ENCODE peak calls at places on chromosomes 13 and 19, in nine cellular contexts. O, A, P, L, X, T, W, I and Y are unnamed samples. For H3K27me3 and H3K4me1, the result is how much of the 10 kb centered on the place peaks cover.

GRCh38 chr19:50565984-50566903 is 2.0 kb downstream of the LRRC4B start:
- DNase-seq in O (no peak), A (no peak), P (no peak), L (no peak), X (no peak), T (no peak), W (no peak), I (no peak), Y (no peak)

GRCh38 chr13:109734002-109734785 is 52.2 kb downstream of the IRS2 start:
- DNase-seq in O (no peak), A (no peak), P (no peak), L (no peak), X (no peak), T (peak), W (no peak), I (no peak), Y (no peak)

GRCh38 chr13:107650081-107650701 is 565.1 kb downstream of the LIG4 start:
- DNase-seq in O (peak), A (peak), P (peak), L (peak), X (no peak), T (peak), W (peak), I (peak), Y (peak)

GRCh38 chr13:94309997-94310842 is 169.3 kb downstream of the DCT start:
- DNase-seq in O (no peak), A (no peak), P (no peak), L (no peak), X (no peak), T (no peak), W (peak), I (no peak), Y (no peak)

GRCh38 chr13:37348916-37349653 is 243.6 kb upstream of the CSNK1A1L start:
- DNase-seq in O (no peak), A (no peak), P (no peak), L (no peak), X (no peak), T (no peak), W (no peak), I (no peak), Y (no peak)

GRCh38 chr19:17436094-17436873 is 12.2 kb downstream of the TMEM221 start:
- DNase-seq in O (no peak), A (no peak), P (no peak), L (no peak), X (no peak), T (no peak), W (no peak), I (no peak), Y (no peak)

GRCh38 chr19:45999653-46000121 is 4.4 kb downstream of the CCDC61 start:
- DNase-seq in O (no peak), A (peak), P (no peak), L (peak), X (no peak), T (no peak), W (no peak), I (peak), Y (no peak)

GRCh38 chr19:35911790-35912189 is 3.7 kb upstream of the TYROBP start:
- DNase-seq in O (no peak), A (no peak), P (no peak), L (no peak), X (no peak), T (no peak), W (peak), I (no peak), Y (no peak)

GRCh38 chr13:69676286-69676685 is 431.3 kb upstream of the ATXN8OS start:
- DNase-seq in O (no peak), A (no peak), P (no peak), L (no peak), X (no peak), T (no peak), W (no peak), I (no peak), Y (no peak)

GRCh38 chr19:49890349-49891311 is 6.1 kb downstream of the IL4I1 start:
- DNase-seq in O (no peak), A (peak), P (peak), L (peak), X (no peak), T (peak), W (peak), I (no peak), Y (no peak)

GRCh38 chr13:69292789-69293425 is 814.7 kb upstream of the ATXN8OS start:
- DNase-seq in O (no peak), A (no peak), P (no peak), L (no peak), X (no peak), T (no peak), W (no peak), I (no peak), Y (no peak)

GRCh38 chr13:109785892-109786450 is 412 bp downstream of the IRS2 start:
- DNase-seq in O (peak), A (peak), P (no peak), L (no peak), X (no peak), T (no peak), W (no peak), I (no peak), Y (no peak)

GRCh38 chr13:97005631-97006262 is 11.5 kb upstream of the OXGR1 start:
- DNase-seq in O (no peak), A (no peak), P (no peak), L (no peak), X (no peak), T (peak), W (peak), I (no peak), Y (no peak)

GRCh38 chr19:46955114-46955812 is 64.4 kb upstream of the NPAS1 start:
- DNase-seq in O (no peak), A (no peak), P (no peak), L (no peak), X (no peak), T (no peak), W (no peak), I (no peak), Y (no peak)

GRCh38 chr13:106083620-106084350 is 451.7 kb downstream of the EFNB2 start:
- DNase-seq in O (no peak), A (peak), P (peak), L (no peak), X (no peak), T (no peak), W (peak), I (no peak), Y (no peak)

GRCh38 chr19:10566658-10567410 is 1.0 kb upstream of the KRI1 start:
- DNase-seq in O (no peak), A (no peak), P (no peak), L (peak), X (no peak), T (no peak), W (no peak), I (peak), Y (no peak)

GRCh38 chr19:29760752-29761502 is 45.9 kb upstream of the C19orf12 start:
- DNase-seq in O (no peak), A (no peak), P (no peak), L (no peak), X (no peak), T (no peak), W (no peak), I (no peak), Y (no peak)

GRCh38 chr13:80690208-80690607 is 349.3 kb upstream of the SPRY2 start:
- DNase-seq in O (no peak), A (no peak), P (no peak), L (no peak), X (no peak), T (no peak), W (no peak), I (no peak), Y (no peak)

GRCh38 chr13:23504188-23504587 is 66.0 kb upstream of the TNFRSF19 start:
- DNase-seq in O (no peak), A (peak), P (no peak), L (no peak), X (no peak), T (no peak), W (peak), I (no peak), Y (no peak)

GRCh38 chr13:99432637-99433542 is 68.4 kb upstream of the TM9SF2 start:
- DNase-seq in O (peak), A (no peak), P (peak), L (peak), X (peak), T (peak), W (peak), I (peak), Y (peak)

GRCh38 chr19:5057860-5058259 is 88.9 kb downstream of the KDM4B start:
- DNase-seq in O (no peak), A (peak), P (no peak), L (peak), X (no peak), T (no peak), W (peak), I (peak), Y (no peak)

GRCh38 chr13:23901365-23901764 is 4.1 kb upstream of the C1QTNF9B start:
- DNase-seq in O (no peak), A (no peak), P (no peak), L (no peak), X (no peak), T (no peak), W (peak), I (no peak), Y (no peak)

GRCh38 chr13:37403776-37404497 is 194.6 kb downstream of the POSTN start:
- DNase-seq in O (no peak), A (no peak), P (no peak), L (no peak), X (no peak), T (no peak), W (peak), I (no peak), Y (no peak)

GRCh38 chr13:114047358-114047881 is 73.5 kb upstream of the C13orf46 start:
- DNase-seq in O (no peak), A (no peak), P (no peak), L (peak), X (no peak), T (peak), W (no peak), I (no peak), Y (no peak)

GRCh38 chr19:50490411-50490811 is 13.8 kb upstream of the GARIN5A start:
- DNase-seq in O (no peak), A (no peak), P (no peak), L (no peak), X (no peak), T (peak), W (no peak), I (peak), Y (no peak)

GRCh38 chr13:100694722-100695644 is 20.4 kb upstream of the TMTC4 start:
- DNase-seq in O (no peak), A (peak), P (no peak), L (peak), X (no peak), T (peak), W (peak), I (no peak), Y (no peak)

GRCh38 chr19:44807652-44808462 is 1.0 kb upstream of the BCAM start:
- DNase-seq in O (peak), A (peak), P (peak), L (peak), X (no peak), T (peak), W (peak), I (no peak), Y (no peak)

GRCh38 chr19:29964171-29964570 is 22.1 kb downstream of the URI1 start:
- DNase-seq in O (no peak), A (no peak), P (no peak), L (no peak), X (no peak), T (no peak), W (no peak), I (no peak), Y (no peak)

GRCh38 chr13:79451500-79451962 is 29.4 kb upstream of the NDFIP2 start:
- DNase-seq in O (no peak), A (peak), P (no peak), L (no peak), X (no peak), T (peak), W (peak), I (no peak), Y (no peak)

GRCh38 chr13:24540236-24541126 is 27.9 kb upstream of the PARP4 start:
- DNase-seq in O (no peak), A (peak), P (no peak), L (peak), X (no peak), T (no peak), W (no peak), I (no peak), Y (no peak)

GRCh38 chr19:12603714-12604113 is 6.9 kb downstream of the ZNF490 start:
- DNase-seq in O (no peak), A (no peak), P (no peak), L (no peak), X (no peak), T (peak), W (no peak), I (no peak), Y (no peak)

GRCh38 chr19:966481-967088 is 17.6 kb upstream of the WDR18 start:
- DNase-seq in O (no peak), A (no peak), P (no peak), L (no peak), X (no peak), T (peak), W (no peak), I (no peak), Y (no peak)

GRCh38 chr19:41922585-41922984 is 5.7 kb downstream of the ERFL start:
- DNase-seq in O (no peak), A (no peak), P (no peak), L (peak), X (no peak), T (no peak), W (no peak), I (no peak), Y (no peak)

GRCh38 chr13:47188802-47189201 is 291.9 kb upstream of the HTR2A start:
- DNase-seq in O (no peak), A (no peak), P (no peak), L (no peak), X (no peak), T (no peak), W (peak), I (no peak), Y (no peak)

GRCh38 chr13:110338441-110339101 is 31.5 kb downstream of the COL4A2 start:
- DNase-seq in O (peak), A (no peak), P (peak), L (peak), X (no peak), T (no peak), W (no peak), I (peak), Y (peak)

GRCh38 chr19:17997969-17998826 is 9.8 kb upstream of the ARRDC2 start:
- DNase-seq in O (no peak), A (no peak), P (no peak), L (no peak), X (no peak), T (no peak), W (no peak), I (peak), Y (no peak)

GRCh38 chr13:43648733-43649132 is 138.0 kb downstream of the ENOX1 start:
- DNase-seq in O (no peak), A (peak), P (no peak), L (no peak), X (no peak), T (no peak), W (no peak), I (no peak), Y (no peak)

DNA sequence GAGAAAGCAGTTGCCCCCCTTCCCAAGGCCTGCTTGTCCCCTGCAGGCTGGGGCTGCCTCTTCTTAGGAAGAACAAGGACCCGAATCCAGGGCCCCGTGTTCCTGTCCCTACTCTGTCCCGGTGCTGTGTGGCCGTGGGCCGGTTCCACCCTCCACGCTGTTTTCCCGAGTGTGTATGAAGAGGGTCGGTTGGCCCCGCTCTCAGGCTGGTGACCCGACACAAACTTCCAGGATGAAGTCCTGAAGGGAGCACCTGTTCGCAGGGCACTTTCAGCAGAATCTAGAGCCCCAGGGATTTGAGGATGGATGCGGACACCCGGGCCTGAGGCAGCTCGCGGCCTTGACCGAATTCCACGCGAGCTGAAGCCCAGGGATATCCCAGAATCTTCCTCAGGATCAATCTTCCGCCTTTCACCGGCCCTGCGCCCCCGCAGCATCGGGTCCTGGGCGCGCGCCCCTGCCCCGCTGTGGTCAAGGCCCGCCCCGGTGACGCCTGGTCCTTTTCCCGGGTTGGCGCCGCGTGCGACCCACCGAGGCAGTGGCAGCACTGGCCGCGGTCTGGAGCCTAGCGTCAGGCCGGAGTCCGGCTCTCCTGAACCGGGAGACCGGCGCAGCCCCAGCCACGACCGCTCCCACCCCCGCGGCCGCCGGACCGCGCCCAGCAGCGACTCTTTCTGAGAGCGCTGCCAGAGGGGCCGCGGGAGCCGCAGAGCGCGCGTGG is 528 bp upstream of the CHST8 start:
- DNase-seq in O (no peak), A (no peak), P (no peak), L (no peak), X (no peak), T (no peak), W (no peak), I (no peak), Y (no peak)
- H3K27me3 ChIP-seq in O (half or more), A (under half), P (half or more), L (under half), X (under half), T (under half), W (under half), I (under half), Y (half or more)

DNA sequence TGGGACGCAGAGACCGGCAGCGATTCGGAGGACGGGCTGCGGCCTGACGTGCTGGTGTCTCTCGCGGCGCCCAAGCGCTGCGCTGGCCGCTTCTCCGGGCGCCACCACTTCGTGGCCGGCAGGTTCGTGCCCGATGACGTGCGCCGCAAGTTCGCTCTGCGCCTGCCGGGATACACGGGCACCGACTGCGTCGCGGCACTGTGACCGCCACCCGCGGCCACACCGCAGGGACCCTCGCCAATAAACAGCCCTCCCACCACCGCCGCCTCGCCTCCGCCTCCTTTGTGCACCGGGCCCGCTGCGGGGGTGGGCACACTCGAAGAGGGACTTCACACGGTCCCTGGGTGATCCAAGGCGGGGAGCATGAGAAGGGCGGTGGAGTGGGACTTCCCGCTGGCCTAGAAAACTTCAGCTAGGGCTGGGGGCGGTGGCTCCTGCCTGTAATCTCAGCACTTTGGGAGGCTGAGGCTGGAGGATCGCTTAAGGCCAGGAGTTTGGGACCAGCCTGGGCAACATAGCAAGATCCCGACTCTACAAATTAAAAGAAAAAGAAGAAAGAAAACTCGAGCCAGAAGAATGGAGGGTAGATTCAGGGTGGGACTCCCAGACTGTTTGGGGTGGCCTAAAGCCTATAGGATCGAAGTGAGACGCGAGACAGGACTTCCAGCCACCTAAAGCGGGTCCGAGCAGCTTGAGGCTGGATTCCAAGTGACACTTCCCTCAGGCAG is 580 bp upstream of the CILP2 start:
- DNase-seq in O (no peak), A (no peak), P (no peak), L (peak), X (no peak), T (no peak), W (no peak), I (no peak), Y (no peak)
- H3K4me3 ChIP-seq in O (no peak), A (peak), P (peak), L (no peak), X (peak), T (no peak), W (no peak), I (peak), Y (peak)

GRCh38 chr13:50255639-50256038 is 240.4 kb downstream of the KCNRG start:
- DNase-seq in O (no peak), A (no peak), P (no peak), L (no peak), X (no peak), T (no peak), W (no peak), I (no peak), Y (no peak)
- H3K4me1 ChIP-seq in O (under half), A (under half), P (under half), L (under half), X (under half), T (under half), W (under half), I (under half), Y (under half)

GRCh38 chr13:112062619-112063308 is 4.2 kb upstream of the SOX1 start:
- DNase-seq in O (no peak), A (peak), P (no peak), L (peak), X (no peak), T (no peak), W (no peak), I (no peak), Y (no peak)
- H3K27me3 ChIP-seq in O (half or more), A (half or more), P (half or more), L (under half), X (under half), T (under half), W (half or more), I (under half), Y (half or more)

GRCh38 chr19:43781630-43782310 is 997 bp upstream of the KCNN4 start:
- DNase-seq in O (no peak), A (no peak), P (no peak), L (no peak), X (no peak), T (no peak), W (peak), I (no peak), Y (no peak)

GRCh38 chr19:43779147-43779819 is 1.5 kb downstream of the KCNN4 start:
- DNase-seq in O (no peak), A (no peak), P (peak), L (peak), X (no peak), T (no peak), W (peak), I (peak), Y (peak)

GRCh38 chr19:43779820-43780219 is 953 bp downstream of the KCNN4 start:
- DNase-seq in O (no peak), A (no peak), P (no peak), L (no peak), X (no peak), T (no peak), W (peak), I (no peak), Y (no peak)

GRCh38 chr19:43782311-43782660 is 1.5 kb upstream of the KCNN4 start:
- DNase-seq in O (no peak), A (no peak), P (no peak), L (no peak), X (no peak), T (no peak), W (no peak), I (no peak), Y (no peak)

DNA sequence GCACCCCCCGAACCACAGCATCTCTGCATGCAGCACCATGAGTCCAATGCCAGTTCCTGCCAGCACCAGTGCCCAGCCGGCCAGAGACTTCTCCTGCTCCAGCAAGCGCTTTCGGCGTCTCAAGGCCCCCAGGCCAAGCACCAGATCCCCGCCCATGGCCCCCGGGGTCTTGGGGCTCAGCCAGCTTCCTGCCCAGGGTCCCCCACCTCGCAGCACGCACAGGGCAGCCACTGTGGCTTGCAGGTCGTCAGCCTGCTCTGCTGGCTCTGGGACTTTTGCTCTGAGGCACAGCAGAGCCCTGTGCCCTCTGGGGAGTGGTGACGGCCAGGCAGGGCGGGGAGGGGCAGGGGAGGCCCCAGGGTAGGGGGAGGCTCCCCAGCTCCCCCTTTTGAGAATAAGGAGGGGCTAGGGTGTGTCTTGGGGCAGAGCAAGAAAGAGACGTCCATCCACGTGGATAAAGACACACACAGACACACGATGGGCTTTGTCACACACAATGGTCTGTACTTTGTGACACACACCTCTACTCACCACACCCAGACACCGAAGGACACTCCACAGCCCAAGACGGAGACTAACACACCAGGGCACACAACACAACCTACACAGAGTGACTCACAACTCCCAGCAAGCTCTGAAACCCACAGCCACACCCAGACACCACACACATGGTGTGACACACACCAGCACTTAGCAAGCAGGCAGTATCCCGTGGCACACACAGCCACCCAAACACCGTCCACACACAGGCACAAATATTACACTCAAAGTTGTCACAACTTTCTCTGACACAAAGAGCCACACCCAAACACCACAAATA is at the start of gene KCNN4:
- DNase-seq in O (no peak), A (no peak), P (no peak), L (peak), X (no peak), T (no peak), W (peak), I (no peak), Y (no peak)
- H3K4me3 ChIP-seq in O (peak), A (peak), P (no peak), L (no peak), X (peak), T (no peak), W (peak), I (no peak), Y (no peak)